ENCODE peak calls at places on chromosomes 3 and 15, in nine cellular contexts. F, J, B, L, T, Y, C, X and M are unnamed samples.

GRCh38 chr3:152359385-152360248 is 90.9 kb downstream of the MBNL1 start:
- DNase-seq in F (no peak), T (no peak), C (no peak), Y (no peak), J (no peak), L (no peak), B (no peak), X (no peak), M (no peak)

GRCh38 chr15:39282663-39283208 is 298.1 kb upstream of the THBS1 start:
- DNase-seq in C (peak), B (no peak), T (no peak), Y (no peak), X (no peak), L (no peak), J (no peak), F (no peak), M (no peak)

GRCh38 chr3:45806072-45806471 is 9.7 kb upstream of the SLC6A20 start:
- DNase-seq in T (no peak), C (no peak), Y (no peak), X (no peak), B (no peak), L (no peak), J (peak), F (no peak), M (no peak)

GRCh38 chr15:22895465-22896190 is 57.2 kb downstream of the NIPA2 start:
- DNase-seq in Y (no peak), F (peak), X (no peak), J (no peak), B (peak), L (no peak), T (no peak), C (no peak), M (no peak)

GRCh38 chr15:63465104-63465503 is 39.3 kb upstream of the USP3 start:
- DNase-seq in Y (no peak), L (no peak), X (no peak), B (no peak), F (peak), J (no peak), T (no peak), C (no peak), M (no peak)

GRCh38 chr3:99012051-99012450 is 110.6 kb upstream of the DCBLD2 start:
- DNase-seq in T (no peak), B (no peak), X (peak), L (no peak), J (no peak), F (no peak), C (peak), Y (no peak), M (no peak)

GRCh38 chr3:190826018-190826417 is 36.5 kb downstream of the GMNC start:
- DNase-seq in L (no peak), T (no peak), X (no peak), C (peak), B (no peak), J (no peak), Y (no peak), F (no peak), M (no peak)

GRCh38 chr3:100002599-100003350 is 111.5 kb downstream of the FILIP1L start:
- DNase-seq in F (peak), X (no peak), Y (no peak), L (no peak), C (peak), T (no peak), J (no peak), B (peak), M (no peak)

GRCh38 chr15:101138913-101139880 is 112.7 kb downstream of the CHSY1 start:
- DNase-seq in Y (no peak), B (no peak), C (peak), X (no peak), F (peak), T (no peak), J (no peak), L (no peak), M (no peak)

GRCh38 chr3:124563376-124563775 is 166.9 kb upstream of the UMPS start:
- DNase-seq in L (no peak), J (no peak), F (no peak), B (peak), T (no peak), C (no peak), X (no peak), Y (no peak), M (no peak)

GRCh38 chr15:64209680-64210334 is 47.0 kb upstream of the PPIB start:
- DNase-seq in C (no peak), T (no peak), Y (no peak), F (peak), B (no peak), J (no peak), L (peak), X (peak), M (no peak)

GRCh38 chr3:32106929-32107362 is 526 bp downstream of the GPD1L start:
- DNase-seq in L (no peak), B (peak), T (peak), F (peak), Y (no peak), C (no peak), X (peak), J (peak), M (no peak)

GRCh38 chr3:42023380-42023779 is 61.5 kb upstream of the ULK4 start:
- DNase-seq in X (no peak), J (no peak), Y (no peak), T (no peak), B (no peak), L (no peak), C (no peak), F (no peak), M (no peak)

GRCh38 chr15:63344737-63345390 is 36.8 kb downstream of the CA12 start:
- DNase-seq in B (no peak), J (no peak), T (no peak), C (no peak), F (peak), L (no peak), X (no peak), Y (no peak), M (no peak)

GRCh38 chr15:88624156-88624970 is 3.2 kb downstream of the AEN start:
- DNase-seq in C (no peak), X (peak), T (peak), Y (no peak), J (no peak), L (no peak), B (no peak), F (peak), M (no peak)